ENCODE peak calls at places on chromosomes 13 and 19, in six cellular contexts. N, A, O, H, X and L are unnamed samples.

GRCh38 chr13:112992931-112993700 is 24.1 kb downstream of the MCF2L start:
- DNase-seq in N (no peak), A (no peak), O (no peak), H (no peak), X (no peak), L (no peak)

GRCh38 chr19:508204-509150 is 1.2 kb downstream of the TPGS1 start:
- DNase-seq in N (no peak), A (no peak), O (no peak), H (peak), X (no peak), L (no peak)

GRCh38 chr19:10544242-10544752 is 593 bp downstream of the ATG4D start:
- DNase-seq in N (no peak), A (no peak), O (no peak), H (no peak), X (no peak), L (no peak)

GRCh38 chr13:35478384-35479222 is 2.1 kb upstream of the MAB21L1 start:
- DNase-seq in N (no peak), A (no peak), O (no peak), H (no peak), X (no peak), L (peak)

GRCh38 chr19:49861127-49861526 is 6.2 kb downstream of the PNKP start:
- DNase-seq in N (no peak), A (no peak), O (no peak), H (peak), X (no peak), L (no peak)

GRCh38 chr19:33796164-33797100 is at the start of gene KCTD15:
- DNase-seq in N (no peak), A (peak), O (peak), H (no peak), X (no peak), L (peak)

GRCh38 chr19:4034048-4035017 is 26.8 kb downstream of the PIAS4 start:
- DNase-seq in N (no peak), A (no peak), O (no peak), H (no peak), X (no peak), L (no peak)

GRCh38 chr13:80962855-80963254 is 621.9 kb upstream of the SPRY2 start:
- DNase-seq in N (no peak), A (no peak), O (no peak), H (no peak), X (no peak), L (no peak)

GRCh38 chr19:19067276-19068072 is 3.7 kb downstream of the SLC25A42 start:
- DNase-seq in N (no peak), A (no peak), O (no peak), H (no peak), X (no peak), L (no peak)

GRCh38 chr13:58476176-58476575 is 844.6 kb downstream of the PCDH17 start:
- DNase-seq in N (no peak), A (no peak), O (no peak), H (no peak), X (no peak), L (no peak)

GRCh38 chr19:13953021-13953531 is 767 bp downstream of the DCAF15 start:
- DNase-seq in N (no peak), A (peak), O (no peak), H (no peak), X (no peak), L (peak)

GRCh38 chr19:17266975-17267788 is at the start of gene BABAM1:
- DNase-seq in N (peak), A (peak), O (peak), H (peak), X (peak), L (peak)

GRCh38 chr13:35855531-35856019 is 275.6 kb downstream of the DCLK1 start:
- DNase-seq in N (no peak), A (no peak), O (no peak), H (no peak), X (no peak), L (peak)

GRCh38 chr13:43686557-43686956 is 100.2 kb downstream of the ENOX1 start:
- DNase-seq in N (no peak), A (peak), O (no peak), H (no peak), X (no peak), L (peak)

GRCh38 chr19:50315773-50316448 is 13.3 kb downstream of the KCNC3 start:
- DNase-seq in N (no peak), A (no peak), O (peak), H (no peak), X (no peak), L (peak)

GRCh38 chr19:42197375-42197817 is 20.1 kb downstream of the DEDD2 start:
- DNase-seq in N (no peak), A (no peak), O (peak), H (no peak), X (no peak), L (no peak)

GRCh38 chr13:75437582-75438318 is 44.2 kb downstream of the TBC1D4 start:
- DNase-seq in N (no peak), A (peak), O (no peak), H (no peak), X (no peak), L (peak)

GRCh38 chr19:51784109-51784785 is 10.7 kb upstream of the FPR3 start:
- DNase-seq in N (no peak), A (no peak), O (no peak), H (no peak), X (no peak), L (no peak)

GRCh38 chr13:49584771-49585182 is 581 bp downstream of the RCBTB1 start:
- DNase-seq in N (no peak), A (peak), O (peak), H (no peak), X (no peak), L (peak)

GRCh38 chr13:110107568-110108347 is 199.2 kb downstream of the COL4A1 start:
- DNase-seq in N (no peak), A (no peak), O (no peak), H (no peak), X (no peak), L (no peak)

GRCh38 chr19:5547881-5548280 is 19.9 kb downstream of the TINCR start:
- DNase-seq in N (no peak), A (peak), O (peak), H (no peak), X (no peak), L (peak)

GRCh38 chr13:95628488-95628887 is 16.0 kb downstream of the DZIP1 start:
- DNase-seq in N (no peak), A (no peak), O (no peak), H (no peak), X (no peak), L (no peak)

GRCh38 chr13:41944229-41944628 is 16.7 kb downstream of the VWA8 start:
- DNase-seq in N (no peak), A (no peak), O (no peak), H (no peak), X (no peak), L (no peak)

GRCh38 chr19:46065486-46065885 is 24.7 kb upstream of the IGFL4 start:
- DNase-seq in N (no peak), A (no peak), O (no peak), H (no peak), X (no peak), L (peak)

GRCh38 chr19:34579281-34580054 is 97.5 kb downstream of the SCGB2B2 start:
- DNase-seq in N (no peak), A (no peak), O (no peak), H (no peak), X (no peak), L (no peak)

GRCh38 chr13:64546371-64546770 is 2683.8 kb downstream of the PCDH9 start:
- DNase-seq in N (no peak), A (no peak), O (no peak), H (no peak), X (no peak), L (no peak)

GRCh38 chr19:11797491-11797890 is 832 bp upstream of the ZNF491 start:
- DNase-seq in N (peak), A (peak), O (peak), H (peak), X (peak), L (peak)

GRCh38 chr13:75764251-75764650 is 128.1 kb downstream of the LMO7 start:
- DNase-seq in N (no peak), A (no peak), O (no peak), H (no peak), X (no peak), L (no peak)

GRCh38 chr19:21604351-21604926 is 99.0 kb downstream of the ZNF429 start:
- DNase-seq in N (no peak), A (peak), O (peak), H (no peak), X (no peak), L (peak)

GRCh38 chr19:10044390-10044789 is 31.1 kb downstream of the RDH8 start:
- DNase-seq in N (no peak), A (no peak), O (peak), H (no peak), X (no peak), L (peak)

GRCh38 chr19:18385359-18385674 is 641 bp upstream of the GDF15 start:
- DNase-seq in N (no peak), A (no peak), O (no peak), H (no peak), X (no peak), L (no peak)

GRCh38 chr19:18999896-19000620 is 33.3 kb downstream of the SUGP2 start:
- DNase-seq in N (no peak), A (peak), O (no peak), H (no peak), X (no peak), L (peak)

GRCh38 chr13:30908416-30908980 is 2.4 kb downstream of the MEDAG start:
- DNase-seq in N (no peak), A (peak), O (no peak), H (no peak), X (no peak), L (peak)